ENCODE peak calls at places on chromosomes 4 and X, in nine cellular contexts. One of them, this sample, is unnamed.

GRCh38 chr4:55682295-55682694 is 46.2 kb upstream of the NMU start:
- DNase-seq in stimulated activated CD4-positive, alpha-beta T cell treated with anti-CD3 and anti-CD28 coated beads, TNF-alpha, amount 100 ng/mL, for 48 hours: no peak
- DNase-seq in RWPE1: no peak
- DNase-seq in Kasumi-1: no peak
- DNase-seq in AG10803: no peak
- DNase-seq in HFFc6: no peak
- DNase-seq in heart left ventricle: no peak
- DNase-seq in A549: no peak
- DNase-seq in MCF 10A: no peak
- DNase-seq in this sample: no peak

GRCh38 chr4:132063829-132064228 is 1085.3 kb upstream of the PCDH10 start:
- DNase-seq in stimulated activated CD4-positive, alpha-beta T cell treated with anti-CD3 and anti-CD28 coated beads, TNF-alpha, amount 100 ng/mL, for 48 hours: no peak
- DNase-seq in RWPE1: no peak
- DNase-seq in Kasumi-1: peak; percentile 48
- DNase-seq in AG10803: no peak
- DNase-seq in HFFc6: no peak
- DNase-seq in heart left ventricle: no peak
- DNase-seq in A549: no peak
- DNase-seq in MCF 10A: no peak
- DNase-seq in this sample: no peak

GRCh38 chr4:57044996-57045395 is 65.2 kb downstream of the IGFBP7 start:
- DNase-seq in stimulated activated CD4-positive, alpha-beta T cell treated with anti-CD3 and anti-CD28 coated beads, TNF-alpha, amount 100 ng/mL, for 48 hours: no peak
- DNase-seq in RWPE1: peak; percentile 18
- DNase-seq in Kasumi-1: no peak
- DNase-seq in AG10803: peak; percentile 88
- DNase-seq in HFFc6: peak; percentile 65
- DNase-seq in heart left ventricle: no peak
- DNase-seq in A549: no peak
- DNase-seq in MCF 10A: no peak
- DNase-seq in this sample: no peak

GRCh38 chr4:12319765-12320164 is 891.1 kb upstream of the HS3ST1 start:
- DNase-seq in stimulated activated CD4-positive, alpha-beta T cell treated with anti-CD3 and anti-CD28 coated beads, TNF-alpha, amount 100 ng/mL, for 48 hours: no peak
- DNase-seq in RWPE1: no peak
- DNase-seq in Kasumi-1: no peak
- DNase-seq in AG10803: no peak
- DNase-seq in HFFc6: no peak
- DNase-seq in heart left ventricle: no peak
- DNase-seq in A549: no peak
- DNase-seq in MCF 10A: peak; percentile 56
- DNase-seq in this sample: no peak

GRCh38 chrX:130974323-130974722 is 71.3 kb upstream of the ENOX2 start:
- DNase-seq in stimulated activated CD4-positive, alpha-beta T cell treated with anti-CD3 and anti-CD28 coated beads, TNF-alpha, amount 100 ng/mL, for 48 hours: no peak
- DNase-seq in RWPE1: no peak
- DNase-seq in Kasumi-1: no peak
- DNase-seq in AG10803: peak; percentile 13
- DNase-seq in HFFc6: peak; percentile 0
- DNase-seq in heart left ventricle: no peak
- DNase-seq in A549: no peak
- DNase-seq in MCF 10A: no peak
- DNase-seq in this sample: no peak

GRCh38 chrX:6574762-6575161 is 39.8 kb upstream of the VCX3A start:
- DNase-seq in stimulated activated CD4-positive, alpha-beta T cell treated with anti-CD3 and anti-CD28 coated beads, TNF-alpha, amount 100 ng/mL, for 48 hours: no peak
- DNase-seq in RWPE1: no peak
- DNase-seq in Kasumi-1: no peak
- DNase-seq in AG10803: no peak
- DNase-seq in HFFc6: no peak
- DNase-seq in heart left ventricle: no peak
- DNase-seq in A549: no peak
- DNase-seq in MCF 10A: no peak
- DNase-seq in this sample: no peak

GRCh38 chr4:766559-767283 is 59.2 kb downstream of the CPLX1 start:
- DNase-seq in stimulated activated CD4-positive, alpha-beta T cell treated with anti-CD3 and anti-CD28 coated beads, TNF-alpha, amount 100 ng/mL, for 48 hours: no peak
- DNase-seq in RWPE1: no peak
- DNase-seq in Kasumi-1: no peak
- DNase-seq in AG10803: no peak
- DNase-seq in HFFc6: no peak
- DNase-seq in heart left ventricle: no peak
- DNase-seq in A549: no peak
- DNase-seq in MCF 10A: no peak
- DNase-seq in this sample: no peak

GRCh38 chr4:67446811-67447210 is 98.5 kb downstream of the CENPC start:
- DNase-seq in stimulated activated CD4-positive, alpha-beta T cell treated with anti-CD3 and anti-CD28 coated beads, TNF-alpha, amount 100 ng/mL, for 48 hours: no peak
- DNase-seq in RWPE1: no peak
- DNase-seq in Kasumi-1: no peak
- DNase-seq in AG10803: no peak
- DNase-seq in HFFc6: no peak
- DNase-seq in heart left ventricle: no peak
- DNase-seq in A549: no peak
- DNase-seq in MCF 10A: no peak
- DNase-seq in this sample: no peak

GRCh38 chr4:76762136-76763130 is 135.5 kb downstream of the SOWAHB start:
- DNase-seq in stimulated activated CD4-positive, alpha-beta T cell treated with anti-CD3 and anti-CD28 coated beads, TNF-alpha, amount 100 ng/mL, for 48 hours: no peak
- DNase-seq in RWPE1: no peak
- DNase-seq in Kasumi-1: no peak
- DNase-seq in AG10803: no peak
- DNase-seq in HFFc6: no peak
- DNase-seq in heart left ventricle: no peak
- DNase-seq in A549: no peak
- DNase-seq in MCF 10A: no peak
- DNase-seq in this sample: no peak

GRCh38 chr4:151573945-151574344 is 165.0 kb downstream of the FHIP1A start:
- DNase-seq in stimulated activated CD4-positive, alpha-beta T cell treated with anti-CD3 and anti-CD28 coated beads, TNF-alpha, amount 100 ng/mL, for 48 hours: no peak
- DNase-seq in RWPE1: peak; percentile 41
- DNase-seq in Kasumi-1: no peak
- DNase-seq in AG10803: no peak
- DNase-seq in HFFc6: no peak
- DNase-seq in heart left ventricle: no peak
- DNase-seq in A549: no peak
- DNase-seq in MCF 10A: peak; percentile 72
- DNase-seq in this sample: peak; percentile 39

GRCh38 chr4:56666279-56666678 is 14.8 kb downstream of the HOPX start:
- DNase-seq in stimulated activated CD4-positive, alpha-beta T cell treated with anti-CD3 and anti-CD28 coated beads, TNF-alpha, amount 100 ng/mL, for 48 hours: no peak
- DNase-seq in RWPE1: no peak
- DNase-seq in Kasumi-1: no peak
- DNase-seq in AG10803: no peak
- DNase-seq in HFFc6: no peak
- DNase-seq in heart left ventricle: no peak
- DNase-seq in A549: no peak
- DNase-seq in MCF 10A: peak; percentile 18
- DNase-seq in this sample: no peak

GRCh38 chrX:111445485-111445884 is 33.5 kb upstream of the DCX start:
- DNase-seq in stimulated activated CD4-positive, alpha-beta T cell treated with anti-CD3 and anti-CD28 coated beads, TNF-alpha, amount 100 ng/mL, for 48 hours: no peak
- DNase-seq in RWPE1: peak; percentile 3
- DNase-seq in Kasumi-1: peak; percentile 26
- DNase-seq in AG10803: peak; percentile 35
- DNase-seq in HFFc6: peak; percentile 18
- DNase-seq in heart left ventricle: no peak
- DNase-seq in A549: peak; percentile 5
- DNase-seq in MCF 10A: peak; percentile 69
- DNase-seq in this sample: no peak

GRCh38 chr4:1713003-1713397 is 881 bp upstream of the SLBP start:
- DNase-seq in stimulated activated CD4-positive, alpha-beta T cell treated with anti-CD3 and anti-CD28 coated beads, TNF-alpha, amount 100 ng/mL, for 48 hours: no peak
- DNase-seq in RWPE1: peak; percentile 55
- DNase-seq in Kasumi-1: no peak
- DNase-seq in AG10803: no peak
- DNase-seq in HFFc6: no peak
- DNase-seq in heart left ventricle: no peak
- DNase-seq in A549: no peak
- DNase-seq in MCF 10A: no peak
- DNase-seq in this sample: no peak

GRCh38 chrX:22081475-22082092 is 49.5 kb downstream of the PHEX start:
- DNase-seq in stimulated activated CD4-positive, alpha-beta T cell treated with anti-CD3 and anti-CD28 coated beads, TNF-alpha, amount 100 ng/mL, for 48 hours: no peak
- DNase-seq in RWPE1: no peak
- DNase-seq in Kasumi-1: peak; percentile 19
- DNase-seq in AG10803: peak; percentile 61
- DNase-seq in HFFc6: peak; percentile 29
- DNase-seq in heart left ventricle: peak; percentile 25
- DNase-seq in A549: no peak
- DNase-seq in MCF 10A: peak; percentile 79
- DNase-seq in this sample: peak; percentile 37